ENCODE peak calls at places on chromosomes 5 and 9, in five cellular contexts. A is CD4-positive, alpha-beta memory T cell; H is left lobe of liver; B is fibroblast of lung; Q is amniotic stem cell. E is an unnamed sample.

GRCh38 chr5:38400365-38400764 is 142.0 kb downstream of the EGFLAM start:
- DNase-seq in A (no peak), Q (no peak), H (no peak), B (no peak), E (no peak)

GRCh38 chr5:67315802-67316103 is 119.2 kb upstream of the CD180 start:
- DNase-seq in Q (no peak), B (no peak), H (no peak), A (no peak), E (no peak)

GRCh38 chr9:136769710-136770191 is 5.4 kb upstream of the LCN15 start:
- DNase-seq in A (peak; percentile 41), B (no peak), Q (no peak), H (no peak), E (peak; percentile 90)

GRCh38 chr9:135326141-135326540 is 153.4 kb upstream of the PPP1R26 start:
- DNase-seq in A (no peak), H (peak; percentile 35), B (no peak), Q (no peak), E (no peak)

GRCh38 chr5:148913985-148914421 is 87.6 kb downstream of the ADRB2 start:
- DNase-seq in B (peak; percentile 45), Q (peak; percentile 24), H (no peak), A (no peak), E (peak; percentile 71)

GRCh38 chr5:150497274-150497988 is 10.5 kb upstream of the NDST1 start:
- DNase-seq in B (peak; percentile 93), H (no peak), Q (peak; percentile 92), A (no peak), E (no peak)

GRCh38 chr9:135103001-135103446 is 15.6 kb downstream of the OLFM1 start:
- DNase-seq in Q (no peak), B (no peak), H (no peak), A (no peak), E (no peak)

GRCh38 chr5:160685219-160685618 is 166.8 kb downstream of the ATP10B start:
- DNase-seq in A (no peak), B (no peak), Q (no peak), H (no peak), E (peak; percentile 43)

GRCh38 chr5:151055336-151055735 is 25.5 kb downstream of the TNIP1 start:
- DNase-seq in Q (no peak), H (no peak), B (no peak), A (no peak), E (no peak)

GRCh38 chr5:151886741-151887261 is 37.9 kb downstream of the GLRA1 start:
- DNase-seq in Q (no peak), H (no peak), B (no peak), A (no peak), E (no peak)

GRCh38 chr5:4700886-4701285 is 439.2 kb upstream of the ADAMTS16 start:
- DNase-seq in H (no peak), B (no peak), A (no peak), Q (no peak), E (no peak)

GRCh38 chr5:134581241-134581981 is 51.2 kb downstream of the SAR1B start:
- DNase-seq in H (peak; percentile 81), A (no peak), Q (no peak), B (no peak), E (no peak)

GRCh38 chr9:20640331-20641187 is 18.3 kb upstream of the MLLT3 start:
- DNase-seq in B (no peak), A (peak; percentile 72), H (no peak), Q (no peak), E (no peak)

GRCh38 chr9:109167716-109168115 is 667 bp upstream of the FRRS1L start:
- DNase-seq in Q (no peak), A (no peak), B (no peak), H (no peak), E (no peak)

GRCh38 chr9:109108318-109108717 is 11.4 kb downstream of the TMEM245 start:
- DNase-seq in B (peak; percentile 56), Q (no peak), A (no peak), H (no peak), E (no peak)

GRCh38 chr9:110712955-110713354 is 44.4 kb downstream of the MUSK start:
- DNase-seq in H (no peak), A (no peak), Q (no peak), B (no peak), E (no peak)

GRCh38 chr5:75828029-75828428 is 110.8 kb upstream of the POC5 start:
- DNase-seq in H (no peak), A (no peak), Q (no peak), B (no peak), E (no peak)

GRCh38 chr5:140246378-140247122 is 56.4 kb downstream of the PFDN1 start:
- DNase-seq in H (no peak), Q (peak; percentile 72), A (no peak), B (peak; percentile 57), E (no peak)

GRCh38 chr5:135669416-135669815 is 90.6 kb upstream of the CXCL14 start:
- DNase-seq in A (no peak), Q (no peak), H (no peak), B (no peak), E (no peak)

GRCh38 chr9:91949293-91949945 is 609 bp downstream of the ROR2 start:
- DNase-seq in H (peak; percentile 45), A (no peak), Q (no peak), B (no peak), E (peak; percentile 60)

GRCh38 chr9:80797427-80797825 is 891.9 kb downstream of the TLE1 start:
- DNase-seq in Q (no peak), A (no peak), H (no peak), B (no peak), E (no peak)

GRCh38 chr5:55674340-55674739 is 37.8 kb downstream of the SLC38A9 start:
- DNase-seq in B (no peak), Q (no peak), H (no peak), A (no peak), E (no peak)

GRCh38 chr5:80806929-80807328 is 152.1 kb upstream of the DHFR start:
- DNase-seq in Q (no peak), A (no peak), H (no peak), B (no peak), E (no peak)

GRCh38 chr5:151810907-151811306 is 39.2 kb downstream of the G3BP1 start:
- DNase-seq in Q (no peak), H (no peak), B (peak; percentile 33), A (no peak), E (no peak)

GRCh38 chr9:72292874-72293607 is 72.0 kb downstream of the ZFAND5 start:
- DNase-seq in Q (no peak), A (no peak), B (peak; percentile 98), H (no peak), E (no peak)

GRCh38 chr9:77731930-77732329 is 83.8 kb upstream of the GNA14 start:
- DNase-seq in H (no peak), Q (no peak), B (no peak), A (no peak), E (no peak)

GRCh38 chr9:3746296-3747275 is 220.8 kb upstream of the RFX3 start:
- DNase-seq in Q (peak; percentile 51), H (no peak), A (no peak), B (peak; percentile 59), E (no peak)

GRCh38 chr9:89655990-89656657 is 51.3 kb downstream of the GADD45G start:
- DNase-seq in H (peak; percentile 91), A (no peak), B (peak; percentile 14), Q (no peak), E (no peak)

GRCh38 chr5:19837536-19838179 is 150.3 kb downstream of the CDH18 start:
- DNase-seq in A (no peak), B (peak; percentile 14), Q (no peak), H (no peak), E (no peak)